ENCODE peak calls at places on chromosomes 13 and 19, in five cellular contexts. A is NT2/D1; P is activated CD4-positive, alpha-beta T cell treated with anti-CD3 and anti-CD28 coated beads, Interleukin-2, amount 50 U/mL, for 24 hours; H is mucosa of gallbladder; K is SHP77. X is an unnamed sample.

GRCh38 chr13:48782429-48782840 is 128.7 kb downstream of the CYSLTR2 start:
- DNase-seq in A (no peak), P (no peak), H (no peak), K (peak), X (no peak)

GRCh38 chr19:7860166-7860901 is 13.9 kb downstream of the PRR36 start:
- DNase-seq in A (no peak), P (no peak), H (no peak), K (no peak), X (no peak)

GRCh38 chr19:2059422-2060201 is 8.6 kb upstream of the MKNK2 start:
- DNase-seq in A (no peak), P (no peak), H (peak), K (peak), X (peak)

GRCh38 chr13:61180245-61180644 is 235.4 kb downstream of the PCDH20 start:
- DNase-seq in A (no peak), P (no peak), H (no peak), K (no peak), X (no peak)

GRCh38 chr13:95115525-95115924 is 185.7 kb downstream of the ABCC4 start:
- DNase-seq in A (no peak), P (no peak), H (peak), K (no peak), X (no peak)

GRCh38 chr13:19587635-19588300 is 26.4 kb upstream of the TPTE2 start:
- DNase-seq in A (no peak), P (no peak), H (peak), K (peak), X (no peak)

GRCh38 chr13:18212873-18213272 is 968.8 kb downstream of the TUBA3C start:
- DNase-seq in A (no peak), P (no peak), H (no peak), K (no peak), X (no peak)

GRCh38 chr13:66154354-66154753 is 1075.8 kb downstream of the PCDH9 start:
- DNase-seq in A (no peak), P (no peak), H (no peak), K (no peak), X (no peak)

GRCh38 chr13:93963266-93964131 is 516.0 kb downstream of the DCT start:
- DNase-seq in A (no peak), P (no peak), H (no peak), K (peak), X (no peak)

GRCh38 chr19:40633207-40633606 is 32.0 kb downstream of the LTBP4 start:
- DNase-seq in A (no peak), P (no peak), H (no peak), K (no peak), X (no peak)

GRCh38 chr13:77113496-77113895 is 86.5 kb upstream of the FBXL3 start:
- DNase-seq in A (no peak), P (no peak), H (no peak), K (no peak), X (no peak)